ENCODE peak calls at places on chromosomes 13 and 19, in four cellular contexts. One of them, this sample, is unnamed.

GRCh38 chr13:98142427-98143156 is at the start of gene FARP1:
- DNase-seq in NT2/D1: no peak
- DNase-seq in BE2C: peak
- DNase-seq in Peyer's patch: no peak
- DNase-seq in this sample: peak

GRCh38 chr19:53906211-53907192 is 2.6 kb upstream of the CACNG7 start:
- DNase-seq in Peyer's patch: peak
- DNase-seq in NT2/D1: no peak
- DNase-seq in BE2C: peak
- DNase-seq in this sample: peak

GRCh38 chr19:48819366-48819816 is 8.6 kb upstream of the BCAT2 start:
- DNase-seq in BE2C: no peak
- DNase-seq in Peyer's patch: no peak
- DNase-seq in NT2/D1: no peak
- DNase-seq in this sample: no peak

GRCh38 chr13:110716235-110716505 is 2.7 kb downstream of the ING1 start:
- DNase-seq in Peyer's patch: no peak
- DNase-seq in NT2/D1: no peak
- DNase-seq in BE2C: no peak
- DNase-seq in this sample: peak

GRCh38 chr19:5173993-5174392 is 166.6 kb downstream of the PTPRS start:
- DNase-seq in Peyer's patch: no peak
- DNase-seq in NT2/D1: no peak
- DNase-seq in BE2C: no peak
- DNase-seq in this sample: no peak

GRCh38 chr13:29436291-29436690 is 159.2 kb downstream of the SLC7A1 start:
- DNase-seq in Peyer's patch: no peak
- DNase-seq in NT2/D1: no peak
- DNase-seq in BE2C: no peak
- DNase-seq in this sample: peak

GRCh38 chr19:10238172-10238783 is 7.1 kb upstream of the S1PR2 start:
- DNase-seq in NT2/D1: no peak
- DNase-seq in Peyer's patch: no peak
- DNase-seq in BE2C: no peak
- DNase-seq in this sample: no peak

GRCh38 chr19:54572696-54573311 is 786 bp upstream of the LILRA2 start:
- DNase-seq in Peyer's patch: peak
- DNase-seq in BE2C: no peak
- DNase-seq in NT2/D1: no peak
- DNase-seq in this sample: no peak

GRCh38 chr19:6061420-6062130 is 48.7 kb downstream of the RFX2 start:
- DNase-seq in NT2/D1: no peak
- DNase-seq in BE2C: no peak
- DNase-seq in Peyer's patch: no peak
- DNase-seq in this sample: no peak

GRCh38 chr19:30224689-30225606 is 147.2 kb upstream of the ZNF536 start:
- DNase-seq in Peyer's patch: no peak
- DNase-seq in BE2C: peak
- DNase-seq in NT2/D1: no peak
- DNase-seq in this sample: peak

GRCh38 chr19:55549500-55550320 is 4.4 kb upstream of the SBK3 start:
- DNase-seq in NT2/D1: no peak
- DNase-seq in Peyer's patch: no peak
- DNase-seq in BE2C: peak
- DNase-seq in this sample: peak

GRCh38 chr13:75621147-75621546 is 15.0 kb upstream of the LMO7 start:
- DNase-seq in Peyer's patch: no peak
- DNase-seq in NT2/D1: no peak
- DNase-seq in BE2C: no peak
- DNase-seq in this sample: no peak

GRCh38 chr19:47068876-47069406 is 20.5 kb upstream of the TMEM160 start:
- DNase-seq in BE2C: no peak
- DNase-seq in NT2/D1: no peak
- DNase-seq in Peyer's patch: no peak
- DNase-seq in this sample: no peak

GRCh38 chr13:73190477-73190876 is 131.7 kb downstream of the KLF5 start:
- DNase-seq in Peyer's patch: no peak
- DNase-seq in BE2C: no peak
- DNase-seq in NT2/D1: no peak
- DNase-seq in this sample: no peak

GRCh38 chr19:3350014-3350663 is 16.2 kb upstream of the NFIC start:
- DNase-seq in NT2/D1: no peak
- DNase-seq in BE2C: no peak
- DNase-seq in Peyer's patch: no peak
- DNase-seq in this sample: no peak

This sample was measured in cardiac muscle cell.